ENCODE peak calls at places on chromosome 3, in six cellular contexts. D is H9, W is H1, M is IMR-90, Z is mesenchymal stem cell, I is mesendoderm. R is an unnamed sample. For H3K4me1, the result is how much of the 10 kb centered on the place peaks cover.

GRCh38 chr3:53650424-53650823 is 156.0 kb downstream of the CACNA1D start:
- DNase-seq in D (no peak), W (no peak), M (no peak), Z (no peak), I (no peak), R (no peak)

GRCh38 chr3:182212479-182213076 is 500.9 kb downstream of the SOX2 start:
- DNase-seq in D (peak), W (peak), M (peak), Z (peak), I (peak), R (no peak)

GRCh38 chr3:15426579-15427118 is 695 bp downstream of the METTL6 start:
- DNase-seq in D (no peak), W (no peak), M (no peak), Z (no peak), I (no peak), R (no peak)

GRCh38 chr3:129228891-129229585 is 20.4 kb upstream of the COPG1 start:
- DNase-seq in D (peak), W (no peak), M (peak), Z (peak), I (peak), R (no peak)

GRCh38 chr3:98906230-98906629 is 4.7 kb upstream of the DCBLD2 start:
- DNase-seq in D (no peak), W (no peak), M (peak), Z (peak), I (no peak), R (no peak)

GRCh38 chr3:100902572-100902971 is 90.6 kb downstream of the ABI3BP start:
- DNase-seq in D (no peak), W (no peak), M (peak), Z (no peak), I (no peak), R (no peak)

GRCh38 chr3:56775931-56776461 is 25.8 kb downstream of the ARHGEF3 start:
- DNase-seq in D (no peak), W (no peak), M (peak), Z (peak), I (no peak), R (no peak)

GRCh38 chr3:71138410-71138809 is 445.1 kb downstream of the FOXP1 start:
- DNase-seq in D (no peak), W (no peak), M (no peak), Z (no peak), I (no peak), R (no peak)

GRCh38 chr3:98454929-98455328 is 8.1 kb upstream of the OR5K1 start:
- DNase-seq in D (no peak), W (no peak), M (no peak), Z (no peak), I (no peak), R (no peak)

GRCh38 chr3:60622349-60622748 is 628.9 kb downstream of the FHIT start:
- DNase-seq in D (no peak), W (no peak), M (no peak), Z (no peak), I (no peak), R (no peak)

GRCh38 chr3:123346041-123346440 is 102.8 kb downstream of the ADCY5 start:
- DNase-seq in D (no peak), W (no peak), M (no peak), Z (no peak), I (no peak), R (no peak)

GRCh38 chr3:114685053-114685630 is 391.3 kb downstream of the TIGIT start:
- DNase-seq in D (no peak), W (no peak), M (no peak), Z (no peak), I (no peak), R (peak)

GRCh38 chr3:14289590-14290453 is 111.2 kb downstream of the LSM3 start:
- DNase-seq in D (no peak), W (no peak), M (peak), Z (peak), I (peak), R (no peak)

GRCh38 chr3:52208556-52208955 is 10.6 kb downstream of the ALAS1 start:
- DNase-seq in D (no peak), W (no peak), M (no peak), Z (no peak), I (no peak), R (no peak)

GRCh38 chr3:49173116-49173791 is 1.9 kb downstream of the KLHDC8B start:
- DNase-seq in D (peak), W (no peak), M (no peak), Z (peak), I (peak), R (peak)

GRCh38 chr3:96863129-96863740 is 48.8 kb downstream of the EPHA6 start:
- DNase-seq in D (no peak), W (peak), M (peak), Z (peak), I (peak), R (peak)

GRCh38 chr3:170477395-170477794 is 58.7 kb downstream of the CLDN11 start:
- DNase-seq in D (no peak), W (no peak), M (peak), Z (no peak), I (no peak), R (no peak)

GRCh38 chr3:69273895-69274294 is 112.0 kb downstream of the FRMD4B start:
- DNase-seq in D (no peak), W (no peak), M (no peak), Z (no peak), I (no peak), R (no peak)

GRCh38 chr3:64351713-64352595 is 126.7 kb upstream of the PRICKLE2 start:
- DNase-seq in D (no peak), W (no peak), M (peak), Z (peak), I (no peak), R (no peak)

GRCh38 chr3:115194461-115194860 is 47.4 kb upstream of the ZBTB20 start:
- DNase-seq in D (no peak), W (no peak), M (peak), Z (no peak), I (no peak), R (no peak)

GRCh38 chr3:128808672-128809071 is 70.7 kb upstream of the ACAD9 start:
- DNase-seq in D (no peak), W (no peak), M (no peak), Z (no peak), I (no peak), R (no peak)

GRCh38 chr3:53222183-53222901 is 33.5 kb downstream of the TKT start:
- DNase-seq in D (no peak), W (no peak), M (no peak), Z (no peak), I (no peak), R (no peak)

GRCh38 chr3:192875971-192876565 is 41.6 kb downstream of the MB21D2 start:
- DNase-seq in D (no peak), W (no peak), M (no peak), Z (peak), I (no peak), R (no peak)

GRCh38 chr3:125055165-125055912 is 458 bp downstream of the HEG1 start:
- DNase-seq in D (no peak), W (no peak), M (peak), Z (no peak), I (no peak), R (no peak)

GRCh38 chr3:128969993-128970740 is 23.7 kb downstream of the CFAP92 start:
- DNase-seq in D (peak), W (no peak), M (peak), Z (peak), I (peak), R (peak)

DNA sequence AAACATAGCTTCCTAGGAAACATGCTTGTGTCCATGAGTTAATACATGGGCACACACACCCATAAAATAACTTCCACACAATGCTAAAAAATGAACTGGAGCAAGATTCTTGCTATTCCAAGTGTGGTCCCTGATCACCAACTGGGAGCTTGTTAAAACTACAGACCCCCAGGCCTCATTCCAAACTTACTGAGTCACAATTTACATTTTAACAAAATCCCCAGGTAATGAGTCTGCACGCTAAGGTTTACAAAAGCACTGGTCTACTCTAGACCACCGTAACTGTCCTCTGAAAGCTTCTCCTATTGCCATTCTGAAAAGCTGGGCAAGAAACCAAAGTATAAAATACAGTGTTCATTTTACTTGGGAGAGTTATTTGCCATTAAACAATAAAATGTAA is 45.4 kb downstream of the IGF2BP2 start:
- DNase-seq in D (no peak), W (no peak), M (no peak), Z (no peak), I (peak), R (no peak)
- H3K4me1 ChIP-seq in D (under half), W (under half), M (under half), Z (under half), I (under half), R (under half)

GRCh38 chr3:186810597-186810996 is 4.3 kb upstream of the RFC4 start:
- DNase-seq in D (no peak), W (no peak), M (no peak), Z (no peak), I (no peak), R (no peak)

GRCh38 chr3:186807231-186807630 is 949 bp upstream of the RFC4 start:
- DNase-seq in D (no peak), W (no peak), M (no peak), Z (no peak), I (no peak), R (no peak)

GRCh38 chr3:186802701-186803100 is 3.6 kb downstream of the RFC4 start:
- DNase-seq in D (no peak), W (no peak), M (no peak), Z (no peak), I (no peak), R (no peak)

DNA sequence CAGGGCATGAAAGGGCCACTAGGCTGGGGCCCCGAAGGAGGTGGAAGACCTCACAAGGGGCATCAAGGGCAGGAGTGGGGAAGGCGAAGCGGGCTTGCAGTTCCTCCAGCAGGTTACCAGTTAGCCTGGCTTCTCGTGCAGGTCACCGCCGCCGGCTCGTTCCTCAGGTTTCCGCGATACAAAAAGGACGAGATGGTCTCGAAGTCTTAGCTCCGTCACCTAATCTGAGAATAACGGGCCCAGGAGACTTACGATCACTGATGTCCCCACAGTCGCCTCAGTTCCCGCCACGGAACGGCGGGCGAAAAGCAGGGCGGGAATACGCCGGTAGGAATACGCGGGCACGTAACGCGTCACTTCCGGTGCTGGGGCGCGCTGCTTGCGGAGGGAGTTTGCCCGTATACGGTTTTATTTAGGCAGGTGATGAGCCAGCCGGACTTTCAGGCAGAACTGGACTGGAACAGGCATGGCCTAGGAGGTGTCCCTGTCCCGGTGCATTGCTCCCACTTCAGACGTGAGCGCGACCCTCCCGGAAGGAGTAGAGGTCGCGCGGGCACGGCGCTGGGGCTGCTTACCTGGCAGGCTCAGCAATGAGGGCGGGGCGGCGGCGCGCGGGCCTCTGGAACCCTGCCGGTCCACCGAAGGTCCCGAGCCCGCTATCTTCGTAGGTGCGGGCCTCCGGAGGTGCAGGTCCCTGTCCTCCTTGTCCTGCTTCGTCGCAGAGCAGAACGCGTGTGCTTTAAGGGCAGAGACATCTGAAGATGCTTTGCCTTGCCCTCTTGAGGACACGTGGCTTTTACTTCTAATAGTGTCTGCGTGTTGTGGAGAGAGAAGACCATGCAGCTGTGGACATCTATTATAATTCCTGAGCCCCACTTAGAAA is at the start of gene RFC4:
- DNase-seq in D (peak), W (no peak), M (peak), Z (peak), I (peak), R (peak)
- H4K8ac ChIP-seq in D (no peak), W (peak), M (peak), Z (peak), I (peak), R (peak)

GRCh38 chr3:42663581-42664442 is 10.3 kb downstream of the ZBTB47 start:
- DNase-seq in D (peak), W (no peak), M (no peak), Z (no peak), I (no peak), R (no peak)
- H3K4me1 ChIP-seq in D (under half), W (under half), M (under half), Z (under half), I (under half), R (under half)

DNA sequence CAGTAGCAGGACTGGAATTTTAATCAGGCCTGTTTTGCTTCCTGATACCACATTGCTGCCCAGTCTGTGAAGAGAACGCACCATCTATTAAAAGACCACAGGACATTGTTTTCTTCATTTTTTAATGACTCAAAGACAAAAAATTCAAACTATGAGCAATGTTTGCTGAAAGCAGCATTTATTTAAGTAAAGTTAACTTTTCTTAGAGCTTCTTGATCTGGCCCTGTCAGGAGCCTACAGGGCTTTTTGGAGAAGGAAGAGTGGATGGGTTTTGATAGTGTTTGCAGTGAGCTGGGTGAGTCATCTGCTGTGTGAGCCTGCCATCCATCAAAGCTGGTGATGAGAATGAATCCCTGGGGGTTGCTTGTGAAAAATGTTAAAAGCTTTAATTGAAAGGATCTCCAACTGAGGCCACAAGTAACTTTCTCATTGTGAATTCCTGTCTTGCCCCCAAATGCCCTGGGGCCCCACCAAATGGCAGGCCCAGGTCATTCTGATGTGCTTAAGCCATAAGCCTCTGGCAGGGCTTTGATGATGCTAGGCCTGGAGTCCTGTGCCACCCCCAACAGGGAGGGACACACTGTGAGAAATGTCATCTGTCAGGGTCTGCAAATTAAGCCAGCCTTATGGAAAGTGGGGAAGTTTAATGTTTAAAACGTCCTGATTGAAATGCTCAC is 136.2 kb upstream of the PFN2 start:
- DNase-seq in D (no peak), W (peak), M (peak), Z (peak), I (peak), R (peak)
- H4K8ac ChIP-seq in D (no peak), W (no peak), M (peak), Z (peak), I (no peak), R (no peak)

R was measured in neuronal stem cell.